ENCODE peak calls at places on chromosomes 5 and 9, in ten cellular contexts. One of them, this sample, is unnamed.

GRCh38 chr9:136997830-136998234 is 1.5 kb upstream of the CLIC3 start:
- DNase-seq in prostate gland: no peak
- DNase-seq in testis: no peak
- DNase-seq in Right ventricle myocardium superior: no peak
- DNase-seq in AG04450: no peak
- DNase-seq in AG09319: no peak
- DNase-seq in NCI-H1092: no peak
- DNase-seq in adrenal gland: no peak
- DNase-seq in A549: no peak
- DNase-seq in activated CD4-positive, alpha-beta T cell treated with anti-CD3 and anti-CD28 coated beads for 1 hour: no peak
- DNase-seq in this sample: no peak

GRCh38 chr9:21988056-21988990 is 5.9 kb downstream of the CDKN2A start:
- DNase-seq in AG09319: no peak
- DNase-seq in adrenal gland: no peak
- DNase-seq in testis: no peak
- DNase-seq in prostate gland: no peak
- DNase-seq in AG04450: no peak
- DNase-seq in NCI-H1092: no peak
- DNase-seq in A549: no peak
- DNase-seq in Right ventricle myocardium superior: no peak
- DNase-seq in activated CD4-positive, alpha-beta T cell treated with anti-CD3 and anti-CD28 coated beads for 1 hour: no peak
- DNase-seq in this sample: no peak

GRCh38 chr9:133768859-133769510 is 30.8 kb upstream of the SARDH start:
- DNase-seq in Right ventricle myocardium superior: peak; percentile 37
- DNase-seq in AG04450: no peak
- DNase-seq in adrenal gland: peak; percentile 66
- DNase-seq in NCI-H1092: no peak
- DNase-seq in prostate gland: no peak
- DNase-seq in A549: peak; percentile 25
- DNase-seq in testis: peak; percentile 14
- DNase-seq in AG09319: no peak
- DNase-seq in activated CD4-positive, alpha-beta T cell treated with anti-CD3 and anti-CD28 coated beads for 1 hour: no peak
- DNase-seq in this sample: no peak

GRCh38 chr5:136132087-136132486 is 558 bp upstream of the SMAD5 start:
- DNase-seq in Right ventricle myocardium superior: peak; percentile 44
- DNase-seq in testis: peak; percentile 36
- DNase-seq in A549: peak; percentile 19
- DNase-seq in prostate gland: no peak
- DNase-seq in NCI-H1092: no peak
- DNase-seq in adrenal gland: no peak
- DNase-seq in activated CD4-positive, alpha-beta T cell treated with anti-CD3 and anti-CD28 coated beads for 1 hour: no peak
- DNase-seq in AG09319: no peak
- DNase-seq in AG04450: no peak
- DNase-seq in this sample: no peak

GRCh38 chr9:8694983-8695588 is 895.5 kb upstream of the DMAC1 start:
- DNase-seq in prostate gland: no peak
- DNase-seq in activated CD4-positive, alpha-beta T cell treated with anti-CD3 and anti-CD28 coated beads for 1 hour: no peak
- DNase-seq in NCI-H1092: peak; percentile 52
- DNase-seq in AG04450: no peak
- DNase-seq in adrenal gland: no peak
- DNase-seq in Right ventricle myocardium superior: no peak
- DNase-seq in A549: no peak
- DNase-seq in AG09319: no peak
- DNase-seq in testis: no peak
- DNase-seq in this sample: no peak

GRCh38 chr9:100619194-100619593 is 41.3 kb downstream of the CAVIN4 start:
- DNase-seq in AG09319: no peak
- DNase-seq in activated CD4-positive, alpha-beta T cell treated with anti-CD3 and anti-CD28 coated beads for 1 hour: no peak
- DNase-seq in adrenal gland: no peak
- DNase-seq in prostate gland: no peak
- DNase-seq in AG04450: no peak
- DNase-seq in Right ventricle myocardium superior: no peak
- DNase-seq in testis: no peak
- DNase-seq in NCI-H1092: no peak
- DNase-seq in A549: no peak
- DNase-seq in this sample: no peak

GRCh38 chr5:76402251-76402879 is 720 bp upstream of the IQGAP2 start:
- DNase-seq in testis: peak; percentile 34
- DNase-seq in prostate gland: peak; percentile 28
- DNase-seq in AG09319: no peak
- DNase-seq in A549: peak; percentile 21
- DNase-seq in NCI-H1092: no peak
- DNase-seq in Right ventricle myocardium superior: peak; percentile 71
- DNase-seq in adrenal gland: peak; percentile 40
- DNase-seq in activated CD4-positive, alpha-beta T cell treated with anti-CD3 and anti-CD28 coated beads for 1 hour: peak; percentile 54
- DNase-seq in AG04450: no peak
- DNase-seq in this sample: no peak

GRCh38 chr9:95509851-95510529 is 6.8 kb downstream of the PTCH1 start:
- DNase-seq in Right ventricle myocardium superior: no peak
- DNase-seq in AG09319: no peak
- DNase-seq in adrenal gland: peak; percentile 32
- DNase-seq in prostate gland: no peak
- DNase-seq in testis: peak; percentile 31
- DNase-seq in AG04450: no peak
- DNase-seq in activated CD4-positive, alpha-beta T cell treated with anti-CD3 and anti-CD28 coated beads for 1 hour: no peak
- DNase-seq in NCI-H1092: no peak
- DNase-seq in A549: no peak
- DNase-seq in this sample: no peak

GRCh38 chr9:30774326-30774725 is 1610.1 kb upstream of the ACO1 start:
- DNase-seq in A549: peak; percentile 41
- DNase-seq in AG09319: no peak
- DNase-seq in AG04450: no peak
- DNase-seq in activated CD4-positive, alpha-beta T cell treated with anti-CD3 and anti-CD28 coated beads for 1 hour: no peak
- DNase-seq in Right ventricle myocardium superior: peak; percentile 17
- DNase-seq in NCI-H1092: no peak
- DNase-seq in adrenal gland: no peak
- DNase-seq in testis: peak; percentile 22
- DNase-seq in prostate gland: no peak
- DNase-seq in this sample: no peak

GRCh38 chr5:67209141-67209771 is 12.7 kb upstream of the CD180 start:
- DNase-seq in activated CD4-positive, alpha-beta T cell treated with anti-CD3 and anti-CD28 coated beads for 1 hour: peak; percentile 28
- DNase-seq in testis: peak; percentile 75
- DNase-seq in A549: peak; percentile 84
- DNase-seq in prostate gland: peak; percentile 85
- DNase-seq in adrenal gland: peak; percentile 84
- DNase-seq in NCI-H1092: peak; percentile 13
- DNase-seq in AG09319: peak; percentile 34
- DNase-seq in Right ventricle myocardium superior: no peak
- DNase-seq in AG04450: peak; percentile 37
- DNase-seq in this sample: no peak

GRCh38 chr5:133289686-133290367 is 238.0 kb downstream of the HSPA4 start:
- DNase-seq in prostate gland: peak; percentile 60
- DNase-seq in testis: no peak
- DNase-seq in A549: no peak
- DNase-seq in adrenal gland: no peak
- DNase-seq in AG09319: no peak
- DNase-seq in Right ventricle myocardium superior: no peak
- DNase-seq in NCI-H1092: no peak
- DNase-seq in activated CD4-positive, alpha-beta T cell treated with anti-CD3 and anti-CD28 coated beads for 1 hour: no peak
- DNase-seq in AG04450: no peak
- DNase-seq in this sample: no peak

GRCh38 chr9:135615666-135616620 is 23.4 kb downstream of the GLT6D1 start:
- DNase-seq in testis: peak; percentile 13
- DNase-seq in prostate gland: no peak
- DNase-seq in Right ventricle myocardium superior: no peak
- DNase-seq in AG09319: no peak
- DNase-seq in adrenal gland: peak; percentile 27
- DNase-seq in AG04450: no peak
- DNase-seq in activated CD4-positive, alpha-beta T cell treated with anti-CD3 and anti-CD28 coated beads for 1 hour: no peak
- DNase-seq in NCI-H1092: no peak
- DNase-seq in A549: no peak
- DNase-seq in this sample: no peak

GRCh38 chr9:34086889-34087288 is 38.2 kb upstream of the UBAP2 start:
- DNase-seq in prostate gland: no peak
- DNase-seq in NCI-H1092: no peak
- DNase-seq in A549: no peak
- DNase-seq in Right ventricle myocardium superior: no peak
- DNase-seq in adrenal gland: no peak
- DNase-seq in testis: no peak
- DNase-seq in AG04450: no peak
- DNase-seq in AG09319: no peak
- DNase-seq in activated CD4-positive, alpha-beta T cell treated with anti-CD3 and anti-CD28 coated beads for 1 hour: no peak
- DNase-seq in this sample: no peak

GRCh38 chr9:13841801-13842462 is 472.0 kb downstream of the NFIB start:
- DNase-seq in A549: no peak
- DNase-seq in AG09319: no peak
- DNase-seq in prostate gland: peak; percentile 23
- DNase-seq in activated CD4-positive, alpha-beta T cell treated with anti-CD3 and anti-CD28 coated beads for 1 hour: no peak
- DNase-seq in Right ventricle myocardium superior: peak; percentile 43
- DNase-seq in adrenal gland: no peak
- DNase-seq in testis: no peak
- DNase-seq in NCI-H1092: no peak
- DNase-seq in AG04450: no peak
- DNase-seq in this sample: no peak

GRCh38 chr9:70340572-70340971 is 73.9 kb downstream of the KLF9 start:
- DNase-seq in AG04450: no peak
- DNase-seq in AG09319: no peak
- DNase-seq in adrenal gland: no peak
- DNase-seq in prostate gland: no peak
- DNase-seq in A549: peak; percentile 20
- DNase-seq in activated CD4-positive, alpha-beta T cell treated with anti-CD3 and anti-CD28 coated beads for 1 hour: no peak
- DNase-seq in Right ventricle myocardium superior: no peak
- DNase-seq in NCI-H1092: no peak
- DNase-seq in testis: no peak
- DNase-seq in this sample: peak; percentile 3

GRCh38 chr5:142063878-142064331 is 44.7 kb upstream of the NDFIP1 start:
- DNase-seq in testis: peak; percentile 93
- DNase-seq in prostate gland: no peak
- DNase-seq in Right ventricle myocardium superior: peak; percentile 88
- DNase-seq in activated CD4-positive, alpha-beta T cell treated with anti-CD3 and anti-CD28 coated beads for 1 hour: peak; percentile 12
- DNase-seq in NCI-H1092: peak; percentile 78
- DNase-seq in AG04450: peak; percentile 18
- DNase-seq in adrenal gland: peak; percentile 80
- DNase-seq in A549: no peak
- DNase-seq in AG09319: peak; percentile 24
- DNase-seq in this sample: peak; percentile 36